ENCODE peak calls at places on chromosome 5, in four cellular contexts. F is mucosa of gallbladder; Y is CD8-positive, alpha-beta T cell; C is mesothelial cell of epicardium. T is an unnamed sample.

GRCh38 chr5:170307575-170308465 is 10.2 kb upstream of the LCP2 start:
- DNase-seq in F (peak; percentile 78), Y (no peak), C (no peak), T (no peak)

GRCh38 chr5:133942589-133943474 is 25.6 kb downstream of the C5orf15 start:
- DNase-seq in C (no peak), F (peak; percentile 42), Y (no peak), T (no peak)

GRCh38 chr5:78253201-78253600 is 41.3 kb downstream of the AP3B1 start:
- DNase-seq in Y (no peak), C (no peak), F (no peak), T (no peak)

GRCh38 chr5:109656829-109657228 is 32.9 kb upstream of the MAN2A1 start:
- DNase-seq in C (no peak), F (peak; percentile 59), Y (peak; percentile 27), T (no peak)

GRCh38 chr5:148499461-148499860 is 115.7 kb downstream of the FBXO38 start:
- DNase-seq in F (no peak), Y (no peak), C (no peak), T (no peak)

GRCh38 chr5:125249400-125249799 is 503.0 kb upstream of the ZNF608 start:
- DNase-seq in C (no peak), F (no peak), Y (no peak), T (no peak)

GRCh38 chr5:170760126-170760525 is 23.4 kb upstream of the GABRP start:
- DNase-seq in C (no peak), Y (no peak), F (no peak), T (no peak)

GRCh38 chr5:168305281-168305680 is 13.8 kb downstream of the WWC1 start:
- DNase-seq in C (no peak), Y (no peak), F (no peak), T (no peak)

GRCh38 chr5:172775326-172776234 is 4.6 kb upstream of the DUSP1 start:
- DNase-seq in Y (no peak), F (no peak), C (no peak), T (no peak)

GRCh38 chr5:126858441-126858840 is 81.5 kb downstream of the LMNB1 start:
- DNase-seq in C (no peak), F (no peak), Y (no peak), T (no peak)